ENCODE peak calls at places on chromosomes 16 and 17, in nine cellular contexts. T is cardiac muscle cell, N is neural progenitor cell, F is ecto neural progenitor cell, I is HFF-Myc, H is left kidney, M is G401, R is Right ventricle myocardium superior, V is tibial nerve. Z is an unnamed sample.

GRCh38 chr17:61455754-61456681 is 3.8 kb downstream of the TBX4 start:
- DNase-seq in V (no peak), H (no peak), R (peak), I (no peak), F (no peak), M (no peak), N (peak), T (no peak), Z (no peak)

GRCh38 chr17:80855968-80856862 is 135.4 kb upstream of the CHMP6 start:
- DNase-seq in M (no peak), N (no peak), R (no peak), F (no peak), I (peak), V (no peak), H (no peak), T (peak), Z (no peak)

GRCh38 chr16:10490141-10490540 is 90.3 kb downstream of the EMP2 start:
- DNase-seq in R (no peak), I (no peak), H (no peak), M (no peak), T (no peak), V (no peak), N (no peak), F (no peak), Z (no peak)

GRCh38 chr17:193841-194806 is 12.7 kb upstream of the DOC2B start:
- DNase-seq in H (peak), M (no peak), R (peak), N (no peak), I (no peak), V (no peak), T (no peak), F (no peak), Z (no peak)

GRCh38 chr16:3819741-3820724 is 60.5 kb downstream of the CREBBP start:
- DNase-seq in M (peak), V (no peak), T (peak), I (peak), F (no peak), N (no peak), H (peak), R (no peak), Z (no peak)

GRCh38 chr17:7673239-7673638 is 14.1 kb downstream of the TP53 start:
- DNase-seq in M (peak), H (peak), T (peak), V (no peak), I (no peak), F (no peak), N (peak), R (no peak), Z (no peak)

GRCh38 chr17:78974635-78975591 is 4.8 kb downstream of the LGALS3BP start:
- DNase-seq in M (peak), R (peak), I (peak), H (peak), T (peak), F (no peak), V (peak), N (no peak), Z (peak)

GRCh38 chr17:79814624-79814965 is 17.7 kb upstream of the CBX8 start:
- DNase-seq in M (no peak), H (peak), R (no peak), V (no peak), I (no peak), N (peak), F (no peak), T (no peak), Z (no peak)

GRCh38 chr17:77634710-77635109 is 323.8 kb upstream of the TNRC6C start:
- DNase-seq in H (no peak), V (no peak), N (peak), I (no peak), T (no peak), F (no peak), M (no peak), R (no peak), Z (no peak)

GRCh38 chr17:35372846-35373531 is 432 bp downstream of the SLFN11 start:
- DNase-seq in R (peak), M (no peak), T (no peak), N (peak), I (no peak), V (no peak), H (peak), F (no peak), Z (no peak)

GRCh38 chr16:26195225-26195624 is 503.5 kb downstream of the HS3ST4 start:
- DNase-seq in V (no peak), H (peak), N (no peak), R (no peak), T (no peak), M (no peak), F (no peak), I (no peak), Z (no peak)

GRCh38 chr16:61435356-61435755 is 600.9 kb downstream of the CDH8 start:
- DNase-seq in F (no peak), T (no peak), N (no peak), I (no peak), H (no peak), M (no peak), V (no peak), R (no peak), Z (no peak)

GRCh38 chr17:56679767-56680422 is 86.4 kb downstream of the NOG start:
- DNase-seq in T (no peak), I (no peak), V (no peak), H (no peak), N (no peak), M (no peak), R (no peak), F (no peak), Z (no peak)

GRCh38 chr16:30748634-30749445 is 615 bp downstream of the PHKG2 start:
- DNase-seq in H (peak), F (no peak), R (peak), V (no peak), I (no peak), M (peak), T (peak), N (peak), Z (no peak)

GRCh38 chr17:36525113-36525512 is 9.6 kb downstream of the MYO19 start:
- DNase-seq in M (no peak), V (no peak), N (no peak), F (no peak), R (no peak), I (no peak), H (no peak), T (no peak), Z (peak)

GRCh38 chr17:58630883-58631522 is 60.8 kb downstream of the TEX14 start:
- DNase-seq in I (no peak), T (no peak), R (no peak), N (peak), H (no peak), F (peak), V (no peak), M (no peak), Z (no peak)

GRCh38 chr16:2804728-2805127 is 6.5 kb downstream of the PRSS41 start:
- DNase-seq in I (no peak), V (no peak), R (peak), F (no peak), H (no peak), N (no peak), T (no peak), M (no peak), Z (no peak)

GRCh38 chr16:89023621-89024511 is 46.9 kb upstream of the CBFA2T3 start:
- DNase-seq in F (no peak), R (peak), H (no peak), V (no peak), T (no peak), N (no peak), I (no peak), M (no peak), Z (no peak)

GRCh38 chr17:29291163-29291752 is 2.7 kb downstream of the NUFIP2 start:
- DNase-seq in V (no peak), M (peak), F (no peak), T (peak), I (peak), R (no peak), H (peak), N (peak), Z (peak)

GRCh38 chr16:2764718-2765117 is 12.3 kb downstream of the SRRM2 start:
- DNase-seq in R (no peak), N (no peak), M (no peak), V (no peak), I (no peak), F (no peak), T (no peak), H (no peak), Z (no peak)

GRCh38 chr17:45863857-45864654 is 19.4 kb downstream of the SPPL2C start:
- DNase-seq in T (no peak), R (no peak), V (no peak), I (no peak), H (no peak), N (no peak), M (no peak), F (no peak), Z (no peak)

GRCh38 chr17:14871921-14872320 is 393.2 kb downstream of the PMP22 start:
- DNase-seq in M (no peak), F (no peak), N (no peak), T (peak), V (no peak), R (no peak), H (no peak), I (no peak), Z (no peak)

GRCh38 chr16:72836985-72837384 is 210.9 kb downstream of the ZFHX3 start:
- DNase-seq in T (no peak), M (no peak), V (no peak), H (no peak), I (no peak), F (no peak), N (peak), R (no peak), Z (no peak)

GRCh38 chr17:37701424-37702020 is 43.3 kb downstream of the HNF1B start:
- DNase-seq in I (no peak), R (no peak), F (peak), H (no peak), V (no peak), T (peak), N (peak), M (no peak), Z (no peak)

GRCh38 chr17:46929413-46929812 is 6.5 kb downstream of the GOSR2 start:
- DNase-seq in H (peak), F (no peak), T (no peak), R (no peak), V (no peak), N (no peak), I (no peak), M (no peak), Z (no peak)

GRCh38 chr17:78966906-78967600 is 12.7 kb downstream of the LGALS3BP start:
- DNase-seq in N (no peak), H (no peak), I (no peak), T (no peak), M (no peak), V (no peak), R (no peak), F (no peak), Z (no peak)

GRCh38 chr17:77374170-77374936 is 233.6 kb downstream of the SEC14L1 start:
- DNase-seq in F (peak), N (peak), V (peak), M (peak), T (peak), I (no peak), H (peak), R (peak), Z (peak)

GRCh38 chr17:7001562-7001961 is 5.7 kb downstream of the ALOX12 start:
- DNase-seq in I (no peak), F (no peak), T (peak), M (no peak), R (no peak), H (peak), V (no peak), N (peak), Z (peak)

GRCh38 chr16:66382966-66383299 is 16.4 kb downstream of the CDH5 start:
- DNase-seq in I (peak), H (peak), R (no peak), T (peak), F (no peak), M (no peak), V (no peak), N (no peak), Z (no peak)

GRCh38 chr17:4167786-4168185 is 24.8 kb downstream of the CYB5D2 start:
- DNase-seq in F (no peak), I (no peak), N (no peak), R (no peak), H (no peak), M (peak), T (no peak), V (no peak), Z (no peak)

GRCh38 chr17:77471984-77472836 is 331.4 kb downstream of the SEC14L1 start:
- DNase-seq in N (peak), H (peak), I (no peak), F (peak), M (peak), T (peak), V (no peak), R (peak), Z (no peak)

GRCh38 chr16:77986021-77986420 is 36.3 kb upstream of the CLEC3A start:
- DNase-seq in N (no peak), T (no peak), M (peak), F (no peak), H (no peak), R (no peak), I (no peak), V (no peak), Z (no peak)

GRCh38 chr17:81884968-81885367 is 6.4 kb downstream of the ALYREF start:
- DNase-seq in I (no peak), R (no peak), N (no peak), F (no peak), H (no peak), T (no peak), M (no peak), V (no peak), Z (no peak)

GRCh38 chr17:74960739-74961342 is 11.7 kb downstream of the HID1 start:
- DNase-seq in R (no peak), V (no peak), M (peak), T (peak), H (peak), F (peak), I (no peak), N (peak), Z (no peak)

GRCh38 chr17:62807812-62808575 is at the start of gene MARCHF10:
- DNase-seq in V (no peak), I (no peak), H (peak), M (no peak), T (no peak), F (peak), N (peak), R (no peak), Z (peak)

GRCh38 chr17:12549499-12549901 is 116.2 kb upstream of the MYOCD start:
- DNase-seq in F (no peak), T (peak), V (no peak), R (no peak), I (no peak), M (no peak), H (peak), N (no peak), Z (no peak)

GRCh38 chr16:391885-392335 is 5.1 kb upstream of the NME4 start:
- DNase-seq in N (peak), T (peak), M (peak), I (peak), V (no peak), F (peak), H (peak), R (no peak), Z (peak)

GRCh38 chr17:46943511-46944393 is 20.8 kb downstream of the GOSR2 start:
- DNase-seq in F (no peak), H (peak), N (peak), V (no peak), T (peak), I (no peak), M (peak), R (peak), Z (no peak)